ENCODE peak calls at places on chromosomes 12 and 14, in seven cellular contexts. One of them, this sample, is unnamed.
A peak's percentile ranks its signal among the peaks of the same experiment; 100 is the strongest.

GRCh38 chr14:61063461-61063860 is 82.4 kb downstream of the SLC38A6 start:
- DNase-seq in H1: no peak
- DNase-seq in mesenchymal stem cell: no peak
- DNase-seq in IMR-90: no peak
- DNase-seq in trophoblast cell: no peak
- DNase-seq in H9: no peak
- DNase-seq in neuronal stem cell: no peak
- DNase-seq in this sample: no peak

GRCh38 chr12:57745485-57745881 is 644 bp downstream of the TSPAN31 start:
- DNase-seq in trophoblast cell: no peak
- DNase-seq in H1: no peak
- DNase-seq in mesenchymal stem cell: no peak
- DNase-seq in IMR-90: peak; percentile 7
- DNase-seq in H9: no peak
- DNase-seq in neuronal stem cell: no peak
- DNase-seq in this sample: peak; percentile 42

GRCh38 chr12:24014240-24014639 is 64.8 kb upstream of the SOX5 start:
- DNase-seq in IMR-90: no peak
- DNase-seq in mesenchymal stem cell: no peak
- DNase-seq in H9: no peak
- DNase-seq in trophoblast cell: no peak
- DNase-seq in H1: no peak
- DNase-seq in neuronal stem cell: peak; percentile 35
- DNase-seq in this sample: peak; percentile 12

GRCh38 chr12:4932576-4932975 is 22.9 kb downstream of the KCNA1 start:
- DNase-seq in H9: no peak
- DNase-seq in neuronal stem cell: no peak
- DNase-seq in trophoblast cell: no peak
- DNase-seq in H1: no peak
- DNase-seq in IMR-90: no peak
- DNase-seq in mesenchymal stem cell: no peak
- DNase-seq in this sample: no peak

GRCh38 chr14:95476747-95477146 is 39.7 kb downstream of the SYNE3 start:
- DNase-seq in H1: no peak
- DNase-seq in trophoblast cell: no peak
- DNase-seq in IMR-90: no peak
- DNase-seq in mesenchymal stem cell: no peak
- DNase-seq in H9: no peak
- DNase-seq in neuronal stem cell: no peak
- DNase-seq in this sample: no peak

GRCh38 chr12:65853489-65854157 is 29.3 kb downstream of the HMGA2 start:
- DNase-seq in H9: no peak
- DNase-seq in neuronal stem cell: no peak
- DNase-seq in H1: no peak
- DNase-seq in mesenchymal stem cell: peak; percentile 78
- DNase-seq in IMR-90: peak; percentile 79
- DNase-seq in trophoblast cell: no peak
- DNase-seq in this sample: no peak

GRCh38 chr12:126831115-126831514 is 1435.9 kb upstream of the TMEM132C start:
- DNase-seq in IMR-90: no peak
- DNase-seq in H1: no peak
- DNase-seq in trophoblast cell: no peak
- DNase-seq in H9: no peak
- DNase-seq in neuronal stem cell: no peak
- DNase-seq in mesenchymal stem cell: no peak
- DNase-seq in this sample: no peak

GRCh38 chr12:53324113-53324778 is 2.8 kb upstream of the AAAS start:
- DNase-seq in H9: peak; percentile 60
- DNase-seq in IMR-90: no peak
- DNase-seq in mesenchymal stem cell: peak; percentile 26
- DNase-seq in H1: no peak
- DNase-seq in trophoblast cell: no peak
- DNase-seq in neuronal stem cell: no peak
- DNase-seq in this sample: no peak

GRCh38 chr12:78403681-78404080 is 460.9 kb upstream of the SYT1 start:
- DNase-seq in neuronal stem cell: no peak
- DNase-seq in trophoblast cell: peak; percentile 66
- DNase-seq in IMR-90: peak; percentile 40
- DNase-seq in H1: no peak
- DNase-seq in H9: no peak
- DNase-seq in mesenchymal stem cell: peak; percentile 86
- DNase-seq in this sample: no peak

GRCh38 chr12:32864731-32865130 is 31.8 kb downstream of the PKP2 start:
- DNase-seq in neuronal stem cell: no peak
- DNase-seq in H1: no peak
- DNase-seq in mesenchymal stem cell: no peak
- DNase-seq in H9: no peak
- DNase-seq in IMR-90: no peak
- DNase-seq in trophoblast cell: no peak
- DNase-seq in this sample: no peak

GRCh38 chr14:53187921-53188463 is 34.9 kb upstream of the DDHD1 start:
- DNase-seq in IMR-90: no peak
- DNase-seq in mesenchymal stem cell: no peak
- DNase-seq in neuronal stem cell: no peak
- DNase-seq in trophoblast cell: no peak
- DNase-seq in H9: no peak
- DNase-seq in H1: no peak
- DNase-seq in this sample: no peak

GRCh38 chr14:53195949-53196348 is 42.8 kb upstream of the DDHD1 start:
- DNase-seq in trophoblast cell: no peak
- DNase-seq in IMR-90: no peak
- DNase-seq in mesenchymal stem cell: no peak
- DNase-seq in H9: no peak
- DNase-seq in H1: no peak
- DNase-seq in neuronal stem cell: no peak
- DNase-seq in this sample: no peak

GRCh38 chr14:53190938-53191337 is 37.8 kb upstream of the DDHD1 start:
- DNase-seq in trophoblast cell: no peak
- DNase-seq in H9: no peak
- DNase-seq in IMR-90: peak; percentile 12
- DNase-seq in neuronal stem cell: no peak
- DNase-seq in H1: no peak
- DNase-seq in mesenchymal stem cell: no peak
- DNase-seq in this sample: no peak

GRCh38 chr14:53192023-53192422 is 38.9 kb upstream of the DDHD1 start:
- DNase-seq in mesenchymal stem cell: no peak
- DNase-seq in IMR-90: no peak
- DNase-seq in H1: no peak
- DNase-seq in trophoblast cell: no peak
- DNase-seq in H9: no peak
- DNase-seq in neuronal stem cell: no peak
- DNase-seq in this sample: no peak

DNA sequence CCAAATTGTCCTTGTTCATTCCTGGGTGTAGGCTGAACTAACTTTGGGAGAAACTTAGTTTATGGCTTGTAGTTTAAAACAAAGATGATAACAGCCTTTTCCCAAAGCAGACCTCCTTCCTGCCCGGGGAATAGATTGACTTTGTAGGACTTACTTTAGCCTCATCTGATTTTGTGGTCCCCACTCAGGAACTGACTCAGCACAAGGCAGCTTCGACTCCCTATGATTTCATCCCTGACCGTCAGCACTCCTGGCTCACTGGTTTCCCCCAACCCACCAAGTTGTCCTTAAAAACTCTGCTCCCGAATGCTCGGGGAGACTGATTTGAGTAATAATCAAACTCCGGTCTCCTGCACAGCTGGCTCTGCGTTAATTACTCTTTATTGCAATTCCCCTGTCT is 40.1 kb upstream of the DDHD1 start:
- DNase-seq in IMR-90: peak; percentile 57
- DNase-seq in H1: no peak
- DNase-seq in trophoblast cell: no peak
- DNase-seq in mesenchymal stem cell: peak; percentile 60
- DNase-seq in H9: no peak
- DNase-seq in neuronal stem cell: no peak
- DNase-seq in this sample: no peak
- H3K4ac ChIP-seq in IMR-90: no peak overlapping the region
- H3K4ac ChIP-seq in H1: no peak overlapping the region
- H3K4ac ChIP-seq in trophoblast cell: no peak overlapping the region
- H3K4ac ChIP-seq in mesenchymal stem cell: no peak overlapping the region
- H3K4ac ChIP-seq in H9: no peak overlapping the region
- H3K4ac ChIP-seq in neuronal stem cell: no peak overlapping the region
- H3K4ac ChIP-seq in this sample: no peak overlapping the region

GRCh38 chr14:104879201-104879982 is 14.3 kb downstream of the CEP170B start:
- DNase-seq in H1: no peak
- DNase-seq in trophoblast cell: no peak
- DNase-seq in IMR-90: no peak
- DNase-seq in H9: no peak
- DNase-seq in mesenchymal stem cell: no peak
- DNase-seq in neuronal stem cell: no peak
- DNase-seq in this sample: no peak
- H2BK120ac ChIP-seq in H1: no peak overlapping the region
- H2BK120ac ChIP-seq in trophoblast cell: no peak overlapping the region
- H2BK120ac ChIP-seq in IMR-90: no peak overlapping the region
- H2BK120ac ChIP-seq in H9: no peak overlapping the region
- H2BK120ac ChIP-seq in mesenchymal stem cell: no peak overlapping the region
- H2BK120ac ChIP-seq in neuronal stem cell: no peak overlapping the region
- H2BK120ac ChIP-seq in this sample: no peak overlapping the region

GRCh38 chr14:101961746-101962502 is 2.4 kb upstream of the DYNC1H1 start:
- DNase-seq in H1: no peak
- DNase-seq in neuronal stem cell: no peak
- DNase-seq in IMR-90: no peak
- DNase-seq in trophoblast cell: no peak
- DNase-seq in H9: no peak
- DNase-seq in mesenchymal stem cell: no peak
- DNase-seq in this sample: no peak
- H3K4me2 ChIP-seq in H1: no peak overlapping the region
- H3K4me2 ChIP-seq in neuronal stem cell: no peak overlapping the region
- H3K4me2 ChIP-seq in IMR-90: peak overlapping the region; percentile 33
- H3K4me2 ChIP-seq in trophoblast cell: no peak overlapping the region
- H3K4me2 ChIP-seq in H9: no peak overlapping the region
- H3K4me2 ChIP-seq in mesenchymal stem cell: peak overlapping the region; percentile 12
- H3K4me2 ChIP-seq in this sample: no peak overlapping the region

GRCh38 chr12:130133851-130134562 is 28.3 kb upstream of the FZD10 start:
- DNase-seq in H9: no peak
- DNase-seq in IMR-90: no peak
- DNase-seq in mesenchymal stem cell: no peak
- DNase-seq in trophoblast cell: no peak
- DNase-seq in H1: no peak
- DNase-seq in neuronal stem cell: no peak
- DNase-seq in this sample: no peak

GRCh38 chr12:130132831-130133635 is 29.2 kb upstream of the FZD10 start:
- DNase-seq in H1: no peak
- DNase-seq in trophoblast cell: no peak
- DNase-seq in IMR-90: no peak
- DNase-seq in neuronal stem cell: no peak
- DNase-seq in H9: no peak
- DNase-seq in mesenchymal stem cell: no peak
- DNase-seq in this sample: no peak

GRCh38 chr12:130136536-130136935 is 25.7 kb upstream of the FZD10 start:
- DNase-seq in H1: no peak
- DNase-seq in mesenchymal stem cell: no peak
- DNase-seq in IMR-90: no peak
- DNase-seq in trophoblast cell: no peak
- DNase-seq in neuronal stem cell: no peak
- DNase-seq in H9: no peak
- DNase-seq in this sample: no peak

GRCh38 chr12:130131817-130132216 is 30.4 kb upstream of the FZD10 start:
- DNase-seq in H1: no peak
- DNase-seq in H9: no peak
- DNase-seq in mesenchymal stem cell: no peak
- DNase-seq in neuronal stem cell: no peak
- DNase-seq in IMR-90: no peak
- DNase-seq in trophoblast cell: no peak
- DNase-seq in this sample: no peak

DNA sequence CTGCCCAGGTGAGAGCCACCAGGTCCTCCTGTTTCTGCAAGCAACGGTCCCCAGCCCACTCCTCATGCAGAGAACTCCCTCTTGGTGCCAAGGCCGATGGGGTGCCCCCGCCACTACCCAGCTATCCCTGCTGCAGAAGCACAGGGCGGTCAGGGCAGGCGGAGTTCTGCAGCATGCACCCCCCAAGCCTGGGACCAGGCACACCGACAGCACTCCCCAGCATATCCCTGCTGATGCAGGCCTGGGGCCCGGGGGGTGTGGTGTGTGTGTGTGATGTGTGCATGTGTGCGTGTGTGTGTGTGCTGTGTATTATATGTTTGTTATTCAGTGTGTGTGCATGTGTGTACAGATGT is 27.7 kb upstream of the FZD10 start:
- DNase-seq in neuronal stem cell: no peak
- DNase-seq in trophoblast cell: no peak
- DNase-seq in H9: no peak
- DNase-seq in IMR-90: no peak
- DNase-seq in mesenchymal stem cell: no peak
- DNase-seq in H1: no peak
- DNase-seq in this sample: no peak
- H3K4ac ChIP-seq in neuronal stem cell: no peak overlapping the region
- H3K4ac ChIP-seq in trophoblast cell: no peak overlapping the region
- H3K4ac ChIP-seq in H9: no peak overlapping the region
- H3K4ac ChIP-seq in IMR-90: no peak overlapping the region
- H3K4ac ChIP-seq in mesenchymal stem cell: no peak overlapping the region
- H3K4ac ChIP-seq in H1: no peak overlapping the region
- H3K4ac ChIP-seq in this sample: no peak overlapping the region